ENCODE peak calls at places on chromosome 22, in ten cellular contexts. F is AG04450, B is cardiac fibroblast, P is thoracic aorta, J is H1, X is testis, I is kidney, V is GM23338, G is bronchial epithelial cell, L is epithelial cell of esophagus. O is an unnamed sample.
A peak's percentile ranks its signal among the peaks of the same experiment; 100 is the strongest.

GRCh38 chr22:37126383-37126782 is 16.9 kb upstream of the TMPRSS6 start:
- DNase-seq in G (no peak), J (no peak), V (peak; percentile 55), L (no peak), F (no peak), B (peak; percentile 8), X (peak; percentile 50), P (no peak), I (no peak), O (no peak)

GRCh38 chr22:19152942-19153883 is 3.1 kb upstream of the GSC2 start:
- DNase-seq in I (no peak), L (no peak), P (no peak), V (no peak), X (no peak), B (no peak), G (no peak), J (no peak), F (no peak), O (no peak)

GRCh38 chr22:19040581-19041402 is 81.4 kb downstream of the DGCR2 start:
- DNase-seq in I (peak; percentile 72), L (no peak), J (no peak), V (no peak), P (no peak), G (no peak), X (no peak), B (no peak), F (no peak), O (no peak)

GRCh38 chr22:22569218-22569617 is 10.2 kb upstream of the PRAME start:
- DNase-seq in G (no peak), V (no peak), J (no peak), P (no peak), X (no peak), F (no peak), B (no peak), L (no peak), I (no peak), O (no peak)

GRCh38 chr22:42408276-42408675 is 23.9 kb downstream of the NFAM1 start:
- DNase-seq in I (no peak), B (no peak), V (no peak), L (no peak), F (no peak), P (no peak), G (no peak), X (no peak), J (no peak), O (no peak)

GRCh38 chr22:32701021-32701420 is 100.5 kb upstream of the TIMP3 start:
- DNase-seq in G (peak; percentile 75), F (no peak), I (no peak), L (peak; percentile 79), J (no peak), B (no peak), X (no peak), V (no peak), P (no peak), O (no peak)

GRCh38 chr22:43152355-43153071 is 1.2 kb downstream of the TSPO start:
- DNase-seq in P (peak; percentile 50), X (peak; percentile 66), G (peak; percentile 63), F (no peak), L (peak; percentile 80), J (no peak), B (peak; percentile 38), I (peak; percentile 93), V (no peak), O (peak; percentile 51)

GRCh38 chr22:22787805-22788459 is 99.7 kb upstream of the IGLL5 start:
- DNase-seq in F (no peak), V (peak; percentile 81), J (no peak), P (no peak), G (peak; percentile 29), I (peak; percentile 79), L (peak; percentile 23), X (peak; percentile 77), B (peak; percentile 71), O (peak; percentile 46)

GRCh38 chr22:31210830-31211503 is 1.1 kb upstream of the LIMK2 start:
- DNase-seq in J (no peak), B (peak; percentile 67), P (no peak), I (no peak), F (no peak), X (no peak), G (no peak), L (no peak), V (no peak), O (peak; percentile 8)

GRCh38 chr22:19848298-19849224 is 6.1 kb downstream of the GNB1L start:
- DNase-seq in V (no peak), J (no peak), P (no peak), B (peak; percentile 44), X (no peak), L (peak; percentile 66), I (peak; percentile 74), G (peak; percentile 70), F (no peak), O (no peak)

GRCh38 chr22:43627485-43628252 is 184.4 kb downstream of the EFCAB6 start:
- DNase-seq in J (no peak), B (no peak), P (no peak), X (no peak), L (no peak), G (no peak), F (no peak), V (peak; percentile 18), I (no peak), O (no peak)

GRCh38 chr22:37326726-37327125 is 44.4 kb downstream of the CYTH4 start:
- DNase-seq in L (peak; percentile 27), J (no peak), I (no peak), G (peak; percentile 54), P (no peak), F (no peak), V (no peak), B (no peak), X (no peak), O (no peak)

GRCh38 chr22:21718492-21718891 is 17.1 kb downstream of the YPEL1 start:
- DNase-seq in P (no peak), I (no peak), J (no peak), G (peak; percentile 47), L (peak; percentile 37), X (no peak), B (no peak), F (no peak), V (no peak), O (no peak)

GRCh38 chr22:20093437-20093836 is 13.4 kb downstream of the DGCR8 start:
- DNase-seq in G (no peak), V (no peak), I (peak; percentile 26), P (peak; percentile 60), X (no peak), L (no peak), F (no peak), B (no peak), J (no peak), O (no peak)

DNA sequence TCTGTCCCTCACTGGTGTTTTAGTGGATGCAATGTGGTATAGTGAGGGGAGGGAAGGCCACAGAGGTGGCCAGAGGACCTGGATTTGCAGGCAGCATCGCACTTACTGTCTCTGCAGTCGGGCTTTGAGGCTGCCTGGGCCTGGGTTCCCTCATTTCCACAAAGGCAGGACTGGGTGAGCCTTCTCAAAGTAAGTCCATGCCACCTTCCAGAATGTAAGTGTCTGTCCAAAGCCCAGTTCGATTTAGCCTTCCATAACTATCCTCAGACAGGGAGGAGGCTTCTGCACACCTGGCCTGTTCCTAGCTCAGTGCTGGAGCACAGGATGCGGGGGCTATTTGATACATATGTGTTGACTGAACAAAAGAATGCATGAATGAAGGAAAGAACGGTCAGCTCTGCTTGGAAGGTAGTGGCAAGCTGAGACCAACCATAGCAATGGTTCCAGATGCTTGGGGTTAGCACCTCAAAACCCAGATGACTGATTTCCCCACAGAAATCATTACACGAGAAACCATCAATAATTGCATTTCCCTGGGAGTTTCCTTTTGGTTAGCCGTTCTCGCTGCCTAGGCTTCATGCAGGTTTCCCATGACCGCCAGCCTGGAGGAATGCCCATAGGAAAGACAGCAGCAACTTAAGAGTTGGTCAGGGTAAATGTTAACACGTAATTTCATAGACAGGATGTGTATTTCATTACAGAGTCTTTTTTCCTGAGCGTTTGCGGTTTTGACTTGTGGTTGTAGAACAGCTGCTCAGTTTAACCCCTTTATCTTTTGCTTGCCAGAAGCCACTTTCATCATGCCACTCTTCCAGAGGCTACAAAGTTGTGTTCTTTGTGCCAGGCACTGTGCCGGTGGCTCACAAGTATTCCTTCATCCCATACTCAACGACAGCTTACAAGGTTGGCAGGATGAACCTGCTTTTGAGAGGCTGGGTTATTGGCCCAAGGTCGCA is 2.7 kb downstream of the IL17RA start:
- DNase-seq in X (no peak), B (peak; percentile 62), G (no peak), L (no peak), I (no peak), P (no peak), V (no peak), F (peak; percentile 65), J (no peak), O (peak; percentile 10)
- H3K4me3 ChIP-seq in X (no peak overlapping the region), B (no peak overlapping the region), G (no peak overlapping the region), L (no peak overlapping the region), I (no peak overlapping the region), P (peak overlapping the region; percentile 98), V (no peak overlapping the region), F (no peak overlapping the region), J (no peak overlapping the region), O (peak overlapping the region; percentile 35)

GRCh38 chr22:50674127-50674493 is 1.5 kb downstream of the SHANK3 start:
- DNase-seq in B (no peak), V (peak; percentile 30), X (no peak), L (no peak), J (no peak), G (no peak), I (no peak), F (no peak), P (no peak), O (no peak)
- H3K4me3 ChIP-seq in B (no peak overlapping the region), V (peak overlapping the region; percentile 77), X (peak overlapping the region; percentile 42), L (no peak overlapping the region), J (peak overlapping the region; percentile 79), G (peak overlapping the region; percentile 21), I (no peak overlapping the region), F (no peak overlapping the region), P (peak overlapping the region; percentile 63), O (no peak overlapping the region)

GRCh38 chr22:17910561-17911311 is 113.6 kb downstream of the MICAL3 start:
- DNase-seq in V (peak; percentile 68), B (peak; percentile 87), P (peak; percentile 39), F (peak; percentile 68), X (peak; percentile 90), I (peak; percentile 92), L (peak; percentile 77), G (peak; percentile 66), J (no peak), O (no peak)
- H3K4me3 ChIP-seq in V (no peak overlapping the region), B (no peak overlapping the region), P (peak overlapping the region; percentile 23), F (no peak overlapping the region), X (no peak overlapping the region), I (no peak overlapping the region), L (no peak overlapping the region), G (no peak overlapping the region), J (no peak overlapping the region), O (no peak overlapping the region)

DNA sequence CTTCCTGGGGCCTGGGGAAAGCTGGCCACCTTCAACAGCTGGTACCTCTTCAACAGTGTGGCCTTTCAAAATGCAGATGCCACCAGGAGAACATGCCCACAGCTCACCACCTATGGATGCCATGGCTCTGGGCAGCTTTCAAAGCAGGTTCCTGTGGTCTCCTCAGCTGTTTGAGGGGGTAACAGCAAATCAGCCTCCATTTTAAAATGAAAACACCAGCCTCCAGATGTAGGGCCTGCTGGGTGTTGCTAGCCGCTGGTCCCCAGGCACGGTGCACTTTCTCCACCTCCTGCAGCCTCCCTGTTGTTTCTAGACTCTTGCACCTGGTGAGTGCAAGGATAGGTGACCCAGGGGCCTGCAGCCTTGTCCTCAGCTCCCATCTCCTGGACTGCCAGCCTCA is 10.0 kb downstream of the CDPF1 start:
- DNase-seq in V (no peak), I (no peak), F (no peak), P (no peak), G (no peak), J (no peak), L (no peak), X (no peak), B (no peak), O (no peak)
- H3K4me3 ChIP-seq in V (no peak overlapping the region), I (no peak overlapping the region), F (no peak overlapping the region), P (no peak overlapping the region), G (no peak overlapping the region), J (no peak overlapping the region), L (no peak overlapping the region), X (no peak overlapping the region), B (no peak overlapping the region), O (peak overlapping the region; percentile 27)